ENCODE peak calls at places on chromosomes 11 and 22, in nine cellular contexts. P, O, E, C, F, S, J, A and U are unnamed samples.

GRCh38 chr11:128592454-128592853 is 5.1 kb upstream of the ETS1 start:
- DNase-seq in S (no peak), J (no peak), F (no peak), A (no peak), C (no peak), P (no peak), E (no peak), O (no peak), U (no peak)

GRCh38 chr11:19201737-19202605 is at the start of gene CSRP3:
- DNase-seq in A (no peak), C (no peak), E (no peak), S (no peak), O (no peak), J (no peak), P (no peak), F (no peak), U (no peak)

GRCh38 chr22:36234211-36234610 is 5.1 kb downstream of the APOL2 start:
- DNase-seq in P (no peak), C (no peak), J (no peak), E (no peak), O (no peak), S (no peak), F (no peak), A (no peak), U (no peak)

GRCh38 chr11:102279641-102280170 is 37.6 kb upstream of the BIRC3 start:
- DNase-seq in O (no peak), C (peak), S (no peak), P (peak), J (no peak), F (peak), E (peak), A (no peak), U (peak)

GRCh38 chr11:18768472-18768901 is 23.1 kb downstream of the PTPN5 start:
- DNase-seq in O (no peak), F (no peak), C (peak), A (no peak), P (no peak), S (no peak), E (no peak), J (peak), U (peak)

GRCh38 chr11:19670030-19670761 is 42.4 kb upstream of the NAV2 start:
- DNase-seq in A (no peak), F (no peak), O (no peak), E (no peak), P (peak), S (no peak), C (no peak), J (no peak), U (no peak)

GRCh38 chr11:12864316-12865156 is 144.6 kb upstream of the RASSF10 start:
- DNase-seq in F (no peak), J (no peak), O (peak), P (peak), E (no peak), S (peak), A (no peak), C (no peak), U (no peak)

GRCh38 chr11:57082125-57082524 is 93.4 kb downstream of the OR5AK2 start:
- DNase-seq in F (no peak), O (no peak), J (no peak), C (no peak), A (no peak), S (no peak), P (no peak), E (no peak), U (no peak)

GRCh38 chr11:92316410-92316809 is 91.8 kb downstream of the FAT3 start:
- DNase-seq in E (no peak), O (no peak), A (no peak), C (no peak), J (no peak), S (no peak), F (no peak), P (no peak), U (no peak)

GRCh38 chr11:12130180-12130980 is 20.0 kb downstream of the MICAL2 start:
- DNase-seq in F (no peak), A (no peak), E (peak), C (no peak), P (no peak), J (no peak), S (no peak), O (no peak), U (no peak)

GRCh38 chr22:29139965-29140782 is 65.5 kb upstream of the EMID1 start:
- DNase-seq in C (no peak), J (no peak), O (no peak), A (no peak), P (peak), E (no peak), S (no peak), F (peak), U (no peak)

GRCh38 chr11:128890543-128891409 is at the start of gene KCNJ5:
- DNase-seq in F (no peak), C (no peak), O (peak), J (no peak), A (no peak), E (no peak), S (no peak), P (no peak), U (no peak)

GRCh38 chr11:64450168-64450560 is 91.2 kb downstream of the RPS6KA4 start:
- DNase-seq in E (no peak), O (no peak), J (no peak), S (no peak), C (no peak), P (no peak), A (peak), F (no peak), U (no peak)

GRCh38 chr11:1236316-1237127 is 13.7 kb downstream of the MUC5B start:
- DNase-seq in O (no peak), E (no peak), J (no peak), S (no peak), C (no peak), F (no peak), A (peak), P (no peak), U (no peak)

GRCh38 chr11:14698771-14699170 is 55.2 kb downstream of the PDE3B start:
- DNase-seq in C (no peak), S (no peak), P (no peak), A (no peak), O (no peak), E (no peak), J (no peak), F (no peak), U (no peak)

GRCh38 chr11:12008790-12009616 is 577 bp upstream of the DKK3 start:
- DNase-seq in F (no peak), S (no peak), C (no peak), P (no peak), O (peak), A (peak), J (no peak), E (peak), U (no peak)

GRCh38 chr22:39610246-39610645 is 39.7 kb downstream of the CACNA1I start:
- DNase-seq in P (no peak), A (no peak), O (no peak), C (no peak), J (no peak), S (no peak), E (no peak), F (no peak), U (no peak)

GRCh38 chr11:93370260-93370659 is 39.7 kb downstream of the DEUP1 start:
- DNase-seq in A (no peak), J (no peak), E (no peak), O (no peak), F (no peak), S (no peak), P (peak), C (no peak), U (no peak)

GRCh38 chr22:43479962-43480361 is 68.1 kb downstream of the MPPED1 start:
- DNase-seq in C (no peak), O (no peak), E (no peak), J (peak), A (no peak), S (no peak), F (no peak), P (no peak), U (no peak)

GRCh38 chr11:124285610-124286344 is 28.0 kb downstream of the OR8D1 start:
- DNase-seq in J (no peak), O (no peak), S (no peak), F (peak), E (no peak), P (peak), C (no peak), A (no peak), U (no peak)

GRCh38 chr11:128424271-128424709 is 163.1 kb downstream of the ETS1 start:
- DNase-seq in S (no peak), O (no peak), F (no peak), P (peak), A (peak), E (no peak), C (no peak), J (no peak), U (no peak)

GRCh38 chr11:64814712-64815187 is 4.4 kb upstream of the MEN1 start:
- DNase-seq in C (peak), A (no peak), O (no peak), F (no peak), E (no peak), J (no peak), P (no peak), S (no peak), U (no peak)

GRCh38 chr22:49013707-49014106 is 814.0 kb downstream of the BRD1 start:
- DNase-seq in E (no peak), F (no peak), A (peak), C (no peak), S (no peak), P (no peak), O (no peak), J (no peak), U (no peak)

GRCh38 chr11:70415176-70415575 is 16.8 kb downstream of the CTTN start:
- DNase-seq in J (no peak), C (no peak), S (no peak), P (peak), E (no peak), O (no peak), A (no peak), F (no peak), U (no peak)

GRCh38 chr22:45201678-45202332 is 38.1 kb downstream of the NUP50 start:
- DNase-seq in P (peak), S (no peak), J (no peak), E (no peak), F (peak), C (no peak), O (no peak), A (peak), U (no peak)

GRCh38 chr11:31822604-31823371 is 11.7 kb upstream of the PAX6 start:
- DNase-seq in C (peak), O (no peak), J (no peak), S (no peak), F (no peak), E (no peak), P (no peak), A (no peak), U (no peak)

GRCh38 chr11:49995559-49995958 is 13.2 kb upstream of the OR4C12 start:
- DNase-seq in F (peak), O (peak), P (peak), A (no peak), C (no peak), E (no peak), S (no peak), J (peak), U (peak)

GRCh38 chr22:24952837-24953293 is 349 bp downstream of the KIAA1671 start:
- DNase-seq in C (no peak), P (peak), O (peak), A (peak), S (no peak), F (no peak), J (no peak), E (peak), U (no peak)

GRCh38 chr11:47149781-47150180 is 26.9 kb downstream of the ARFGAP2 start:
- DNase-seq in O (no peak), F (no peak), C (no peak), A (no peak), J (no peak), S (no peak), E (no peak), P (no peak), U (no peak)

GRCh38 chr11:45853616-45854219 is 6.4 kb downstream of the CRY2 start:
- DNase-seq in J (no peak), C (no peak), O (no peak), P (no peak), E (no peak), F (no peak), S (no peak), A (no peak), U (no peak)

GRCh38 chr22:31790240-31790639 is 36.4 kb downstream of the DEPDC5 start:
- DNase-seq in S (no peak), J (no peak), O (no peak), F (no peak), C (peak), E (no peak), A (no peak), P (no peak), U (no peak)
- TF ChIP-seq CTCF in S (no peak), J (no peak), O (no peak), F (no peak), C (no peak), E (no peak), A (no peak), P (no peak), U (no peak)

GRCh38 chr11:75225794-75226193 is 14.8 kb upstream of the TPBGL start:
- DNase-seq in C (no peak), S (no peak), F (no peak), P (no peak), A (no peak), O (no peak), E (no peak), J (no peak), U (no peak)

GRCh38 chr11:75229466-75229865 is 11.1 kb upstream of the TPBGL start:
- DNase-seq in F (no peak), J (no peak), C (no peak), P (no peak), S (no peak), E (no peak), O (no peak), A (no peak), U (no peak)

GRCh38 chr11:75219869-75220268 is 20.7 kb upstream of the TPBGL start:
- DNase-seq in O (no peak), S (no peak), E (no peak), P (no peak), J (no peak), A (no peak), C (no peak), F (no peak), U (no peak)

DNA sequence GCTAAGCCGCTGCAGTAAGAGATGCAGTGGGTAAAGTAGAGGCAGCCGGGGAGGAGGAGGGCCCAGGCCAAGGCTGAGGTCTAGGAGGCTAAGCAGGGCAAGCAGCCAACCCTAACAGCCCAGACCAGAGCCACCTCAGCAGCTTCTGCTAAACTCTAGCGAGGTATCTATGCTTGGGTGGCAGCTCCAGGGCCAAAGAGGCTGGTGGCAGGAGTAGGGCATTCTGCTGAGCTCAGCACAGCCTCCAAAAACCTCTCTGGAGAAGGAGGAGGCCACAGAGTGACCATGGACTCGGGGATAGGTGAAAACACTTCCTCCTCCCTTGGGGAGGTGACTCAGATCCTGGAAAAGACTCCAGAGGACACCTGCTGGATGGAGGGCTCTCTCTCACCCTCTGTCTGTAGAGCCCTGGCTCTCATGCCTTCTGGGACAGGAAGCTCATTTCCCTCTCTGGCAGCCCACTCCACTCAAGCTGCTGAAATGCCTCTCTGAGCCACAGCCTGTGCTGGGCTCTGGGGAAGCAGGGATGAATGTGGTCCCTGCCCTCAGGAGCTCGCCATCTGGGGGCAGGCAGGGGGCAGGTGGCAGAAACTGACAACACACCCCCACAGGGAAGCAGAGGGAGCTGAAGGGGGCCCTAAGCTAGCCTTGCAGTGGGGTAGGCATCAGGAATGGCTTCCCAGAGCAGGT is 16.5 kb upstream of the TPBGL start:
- DNase-seq in E (no peak), J (no peak), O (no peak), F (no peak), C (no peak), A (no peak), P (no peak), S (no peak), U (no peak)
- TF ChIP-seq CTCF in E (no peak), J (no peak), O (no peak), F (no peak), C (no peak), A (no peak), P (no peak), S (no peak), U (no peak)

GRCh38 chr11:108121274-108122155 is at the start of gene ACAT1:
- DNase-seq in J (peak), C (peak), S (peak), O (peak), F (peak), P (peak), E (peak), A (peak), U (peak)
- TF ChIP-seq CTCF in J (no peak), C (no peak), S (peak), O (peak), F (no peak), P (peak), E (peak), A (peak), U (peak)

GRCh38 chr11:115741376-115741775 is 237.2 kb upstream of the CADM1 start:
- DNase-seq in A (no peak), E (no peak), C (no peak), O (no peak), S (no peak), J (no peak), F (no peak), P (no peak), U (no peak)
- TF ChIP-seq CTCF in A (no peak), E (no peak), C (no peak), O (no peak), S (no peak), J (no peak), F (no peak), P (no peak), U (no peak)

GRCh38 chr11:2885676-2886081 is at the start of gene CDKN1C:
- DNase-seq in P (peak), J (peak), C (peak), E (peak), A (peak), O (peak), S (no peak), F (peak), U (peak)

GRCh38 chr11:2884424-2884815 is 1.2 kb downstream of the CDKN1C start:
- DNase-seq in C (no peak), A (peak), P (no peak), J (no peak), E (peak), S (no peak), O (peak), F (no peak), U (no peak)

GRCh38 chr11:2883717-2884423 is 1.7 kb downstream of the CDKN1C start:
- DNase-seq in J (no peak), S (no peak), F (no peak), E (no peak), P (no peak), A (no peak), O (peak), C (no peak), U (no peak)

GRCh38 chr11:2886191-2886894 is 768 bp upstream of the CDKN1C start:
- DNase-seq in J (no peak), E (no peak), P (no peak), A (peak), F (no peak), S (no peak), C (no peak), O (peak), U (peak)

GRCh38 chr11:2885017-2885675 is 429 bp downstream of the CDKN1C start:
- DNase-seq in F (peak), C (peak), J (peak), S (no peak), E (peak), A (peak), O (peak), P (peak), U (peak)
- TF ChIP-seq CTCF in F (peak), C (peak), J (no peak), S (peak), E (no peak), A (no peak), O (no peak), P (no peak), U (peak)

GRCh38 chr22:23547818-23548500 is 32.1 kb downstream of the IGLL1 start:
- DNase-seq in O (no peak), C (no peak), S (no peak), E (no peak), F (no peak), P (no peak), J (no peak), A (peak), U (no peak)
- TF ChIP-seq CTCF in O (no peak), C (no peak), S (no peak), E (no peak), F (no peak), P (no peak), J (no peak), A (no peak), U (no peak)

GRCh38 chr11:69360606-69361005 is 66.7 kb downstream of the MYEOV start:
- DNase-seq in S (no peak), O (peak), E (no peak), J (no peak), A (no peak), C (no peak), F (no peak), P (no peak), U (no peak)

GRCh38 chr11:69359735-69360470 is 65.9 kb downstream of the MYEOV start:
- DNase-seq in O (peak), E (no peak), A (no peak), S (no peak), C (no peak), F (no peak), J (no peak), P (peak), U (no peak)

GRCh38 chr11:69361048-69361447 is 67.1 kb downstream of the MYEOV start:
- DNase-seq in C (no peak), J (no peak), S (no peak), O (peak), E (peak), P (no peak), A (no peak), F (no peak), U (no peak)

GRCh38 chr11:69361466-69361865 is 67.5 kb downstream of the MYEOV start:
- DNase-seq in F (no peak), P (no peak), O (peak), E (peak), C (no peak), S (no peak), J (no peak), A (no peak), U (no peak)

DNA sequence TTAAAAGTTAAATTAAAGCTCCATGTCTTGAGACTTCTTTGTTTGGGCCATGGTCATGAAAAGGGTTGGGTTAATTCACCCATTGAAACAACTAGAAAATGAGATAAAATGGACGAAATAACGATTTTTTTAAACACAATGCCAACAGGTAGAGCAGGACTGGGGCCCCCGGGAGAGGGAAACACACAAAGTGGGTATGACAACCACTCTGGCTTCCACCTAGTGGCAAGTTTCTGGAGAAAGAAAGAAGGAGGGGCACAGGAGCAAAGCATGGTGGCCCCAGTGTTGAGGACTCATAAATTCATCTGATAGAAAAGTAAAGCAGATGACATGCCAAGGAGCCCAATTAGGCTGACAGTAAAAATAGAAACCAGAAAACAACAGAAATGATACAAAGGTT is 68.4 kb downstream of the MYEOV start:
- DNase-seq in O (peak), J (no peak), E (no peak), C (no peak), P (no peak), F (no peak), A (no peak), S (no peak), U (no peak)
- TF ChIP-seq CTCF in O (no peak), J (no peak), E (no peak), C (no peak), P (no peak), F (no peak), A (no peak), S (no peak), U (peak)

DNA sequence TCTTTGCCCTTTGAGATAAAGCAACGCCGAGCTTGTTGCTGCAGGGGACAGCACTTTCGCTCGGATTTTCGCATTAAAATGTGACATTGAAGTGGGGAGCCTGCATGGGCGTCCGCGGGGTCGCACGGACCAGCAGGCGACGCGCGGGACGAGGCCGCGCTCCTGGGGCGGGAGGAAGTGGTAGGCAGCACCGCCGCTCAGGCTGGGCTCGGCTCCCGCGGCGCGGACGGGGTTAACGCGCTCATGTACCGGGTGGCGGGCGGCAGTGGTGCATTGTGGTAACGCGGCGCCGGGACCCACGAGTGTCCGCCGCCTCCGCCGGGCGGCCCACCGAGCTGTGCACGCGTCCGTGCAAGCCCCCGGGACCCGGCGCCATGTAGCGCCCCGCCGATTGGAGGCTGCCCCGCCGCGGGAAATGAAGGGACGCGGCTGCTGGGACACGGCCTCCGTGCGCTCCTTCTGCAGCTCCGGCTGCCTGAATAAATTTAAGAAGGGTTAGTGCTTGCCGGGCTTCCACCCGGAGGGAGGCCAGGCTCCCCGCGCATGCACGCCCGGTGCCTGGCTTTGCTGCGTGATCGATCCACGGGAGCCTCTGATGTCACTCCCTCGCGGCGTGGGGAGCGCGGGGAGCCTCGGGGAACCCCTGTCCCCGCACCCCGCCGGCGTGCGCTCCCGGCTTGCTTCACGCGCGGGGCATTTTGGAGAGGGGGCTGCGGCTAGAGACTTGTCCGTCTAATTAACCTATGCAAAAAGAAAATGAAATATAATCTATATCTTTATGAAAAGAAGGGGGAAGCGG is 127.7 kb downstream of the OSBP2 start:
- DNase-seq in P (no peak), O (peak), A (no peak), F (no peak), J (no peak), E (no peak), C (no peak), S (no peak), U (peak)
- TF ChIP-seq CTCF in P (no peak), O (no peak), A (no peak), F (no peak), J (no peak), E (no peak), C (no peak), S (no peak), U (no peak)